ENCODE peak calls at places on chromosomes 5 and 9, in ten cellular contexts. One of them, this sample, is unnamed.
A peak's percentile ranks its signal among the peaks of the same experiment; 100 is the strongest.

GRCh38 chr9:122228906-122229837 is at the start of gene LHX6:
- DNase-seq in retinal pigment epithelial cell: no peak
- DNase-seq in Panc1: no peak
- DNase-seq in astrocyte of the spinal cord: peak; percentile 22
- DNase-seq in choroid plexus epithelial cell: no peak
- DNase-seq in IMR-90: peak; percentile 47
- DNase-seq in astrocyte of the cerebellum: no peak
- DNase-seq in sigmoid colon: no peak
- DNase-seq in HepG2: no peak
- DNase-seq in endothelial cell: no peak
- DNase-seq in this sample: no peak

GRCh38 chr9:109248133-109248581 is 72.7 kb downstream of the EPB41L4B start:
- DNase-seq in retinal pigment epithelial cell: no peak
- DNase-seq in Panc1: no peak
- DNase-seq in astrocyte of the spinal cord: no peak
- DNase-seq in choroid plexus epithelial cell: peak; percentile 27
- DNase-seq in IMR-90: peak; percentile 57
- DNase-seq in astrocyte of the cerebellum: no peak
- DNase-seq in sigmoid colon: no peak
- DNase-seq in HepG2: peak; percentile 79
- DNase-seq in endothelial cell: no peak
- DNase-seq in this sample: no peak

GRCh38 chr5:176784218-176785165 is 25.9 kb upstream of the UNC5A start:
- DNase-seq in retinal pigment epithelial cell: peak; percentile 39
- DNase-seq in Panc1: peak; percentile 35
- DNase-seq in astrocyte of the spinal cord: peak; percentile 66
- DNase-seq in choroid plexus epithelial cell: peak; percentile 88
- DNase-seq in IMR-90: peak; percentile 78
- DNase-seq in astrocyte of the cerebellum: peak; percentile 15
- DNase-seq in sigmoid colon: peak; percentile 39
- DNase-seq in HepG2: peak; percentile 15
- DNase-seq in endothelial cell: no peak
- DNase-seq in this sample: peak; percentile 59

GRCh38 chr9:112112519-112112918 is 62.6 kb downstream of the SUSD1 start:
- DNase-seq in retinal pigment epithelial cell: peak; percentile 51
- DNase-seq in Panc1: no peak
- DNase-seq in astrocyte of the spinal cord: peak; percentile 90
- DNase-seq in choroid plexus epithelial cell: peak; percentile 78
- DNase-seq in IMR-90: peak; percentile 92
- DNase-seq in astrocyte of the cerebellum: peak; percentile 57
- DNase-seq in sigmoid colon: no peak
- DNase-seq in HepG2: no peak
- DNase-seq in endothelial cell: no peak
- DNase-seq in this sample: no peak

GRCh38 chr9:95373069-95373681 is 55.7 kb upstream of the FANCC start:
- DNase-seq in retinal pigment epithelial cell: no peak
- DNase-seq in Panc1: no peak
- DNase-seq in astrocyte of the spinal cord: no peak
- DNase-seq in choroid plexus epithelial cell: no peak
- DNase-seq in IMR-90: no peak
- DNase-seq in astrocyte of the cerebellum: no peak
- DNase-seq in sigmoid colon: no peak
- DNase-seq in HepG2: no peak
- DNase-seq in endothelial cell: no peak
- DNase-seq in this sample: no peak

GRCh38 chr9:113566011-113566711 is 102.6 kb downstream of the RGS3 start:
- DNase-seq in retinal pigment epithelial cell: no peak
- DNase-seq in Panc1: no peak
- DNase-seq in astrocyte of the spinal cord: no peak
- DNase-seq in choroid plexus epithelial cell: no peak
- DNase-seq in IMR-90: no peak
- DNase-seq in astrocyte of the cerebellum: no peak
- DNase-seq in sigmoid colon: peak; percentile 64
- DNase-seq in HepG2: no peak
- DNase-seq in endothelial cell: no peak
- DNase-seq in this sample: no peak

GRCh38 chr9:2126331-2126789 is 111.2 kb downstream of the SMARCA2 start:
- DNase-seq in retinal pigment epithelial cell: no peak
- DNase-seq in Panc1: no peak
- DNase-seq in astrocyte of the spinal cord: peak; percentile 23
- DNase-seq in choroid plexus epithelial cell: no peak
- DNase-seq in IMR-90: peak; percentile 9
- DNase-seq in astrocyte of the cerebellum: no peak
- DNase-seq in sigmoid colon: peak; percentile 73
- DNase-seq in HepG2: no peak
- DNase-seq in endothelial cell: no peak
- DNase-seq in this sample: no peak

GRCh38 chr5:163914911-163915310 is 409.5 kb downstream of the MAT2B start:
- DNase-seq in retinal pigment epithelial cell: no peak
- DNase-seq in Panc1: no peak
- DNase-seq in astrocyte of the spinal cord: no peak
- DNase-seq in choroid plexus epithelial cell: no peak
- DNase-seq in IMR-90: no peak
- DNase-seq in astrocyte of the cerebellum: no peak
- DNase-seq in sigmoid colon: no peak
- DNase-seq in HepG2: no peak
- DNase-seq in endothelial cell: no peak
- DNase-seq in this sample: no peak

GRCh38 chr5:1834022-1834551 is 32.9 kb downstream of the NDUFS6 start:
- DNase-seq in retinal pigment epithelial cell: no peak
- DNase-seq in Panc1: no peak
- DNase-seq in astrocyte of the spinal cord: no peak
- DNase-seq in choroid plexus epithelial cell: no peak
- DNase-seq in IMR-90: no peak
- DNase-seq in astrocyte of the cerebellum: no peak
- DNase-seq in sigmoid colon: no peak
- DNase-seq in HepG2: no peak
- DNase-seq in endothelial cell: no peak
- DNase-seq in this sample: peak; percentile 94

GRCh38 chr9:108842610-108843295 is 13.0 kb downstream of the ACTL7B start:
- DNase-seq in retinal pigment epithelial cell: no peak
- DNase-seq in Panc1: no peak
- DNase-seq in astrocyte of the spinal cord: no peak
- DNase-seq in choroid plexus epithelial cell: no peak
- DNase-seq in IMR-90: no peak
- DNase-seq in astrocyte of the cerebellum: no peak
- DNase-seq in sigmoid colon: no peak
- DNase-seq in HepG2: no peak
- DNase-seq in endothelial cell: peak; percentile 17
- DNase-seq in this sample: no peak

GRCh38 chr5:78359831-78360673 is at the start of gene SCAMP1:
- DNase-seq in retinal pigment epithelial cell: peak; percentile 70
- DNase-seq in Panc1: peak; percentile 79
- DNase-seq in astrocyte of the spinal cord: peak; percentile 95
- DNase-seq in choroid plexus epithelial cell: peak; percentile 95
- DNase-seq in IMR-90: peak; percentile 92
- DNase-seq in astrocyte of the cerebellum: peak; percentile 76
- DNase-seq in sigmoid colon: peak; percentile 95
- DNase-seq in HepG2: peak; percentile 77
- DNase-seq in endothelial cell: peak; percentile 99
- DNase-seq in this sample: peak; percentile 94
- TF ChIP-seq CTCF in retinal pigment epithelial cell: no peak
- TF ChIP-seq CTCF in Panc1: peak; percentile 34
- TF ChIP-seq CTCF in astrocyte of the spinal cord: peak; percentile 10
- TF ChIP-seq CTCF in choroid plexus epithelial cell: no peak
- TF ChIP-seq CTCF in IMR-90: peak; percentile 38
- TF ChIP-seq CTCF in astrocyte of the cerebellum: peak; percentile 19
- TF ChIP-seq CTCF in sigmoid colon: peak; percentile 52
- TF ChIP-seq CTCF in HepG2: peak; percentile 51
- TF ChIP-seq CTCF in endothelial cell: no peak
- TF ChIP-seq CTCF in this sample: peak; percentile 56

DNA sequence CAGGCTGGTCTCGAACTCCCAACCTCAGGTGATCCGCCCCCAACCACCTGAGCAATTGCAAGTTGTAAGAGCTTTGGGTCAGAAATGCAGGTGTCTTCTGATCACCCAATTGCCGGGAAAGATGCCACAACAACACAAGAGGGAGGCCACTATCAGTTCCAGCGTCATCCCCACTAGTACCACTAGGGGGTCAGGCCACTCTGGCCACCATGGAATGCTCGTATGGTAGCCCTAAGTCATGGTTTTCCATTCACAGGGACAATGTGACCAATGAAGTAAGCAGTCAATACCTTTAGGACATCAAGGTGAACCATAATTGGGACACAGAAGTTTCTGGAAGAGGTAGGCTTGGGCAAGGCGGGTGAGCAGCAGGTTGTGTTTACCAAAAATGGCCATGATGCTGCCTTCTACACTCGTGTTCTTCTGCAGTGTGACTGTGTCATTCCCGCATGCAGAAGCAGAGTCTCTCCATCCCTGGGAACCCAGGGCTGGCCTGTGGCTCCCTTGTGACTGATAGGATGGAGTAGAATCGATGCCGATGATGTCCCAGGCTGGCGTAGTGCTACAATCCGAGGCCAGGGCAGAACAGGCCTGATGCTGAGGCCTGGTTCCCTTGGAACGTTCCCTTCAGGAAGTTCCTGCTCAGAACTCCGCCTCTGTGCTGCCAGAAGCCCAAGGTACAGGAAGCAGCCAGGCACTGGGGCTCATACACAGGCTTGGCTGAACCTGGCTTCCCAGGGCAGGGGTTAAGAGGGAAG is 42.2 kb upstream of the ANKRD33B start:
- DNase-seq in retinal pigment epithelial cell: no peak
- DNase-seq in Panc1: no peak
- DNase-seq in astrocyte of the spinal cord: no peak
- DNase-seq in choroid plexus epithelial cell: no peak
- DNase-seq in IMR-90: no peak
- DNase-seq in astrocyte of the cerebellum: no peak
- DNase-seq in sigmoid colon: no peak
- DNase-seq in HepG2: no peak
- DNase-seq in endothelial cell: no peak
- DNase-seq in this sample: peak; percentile 52
- TF ChIP-seq CTCF in retinal pigment epithelial cell: peak; percentile 52
- TF ChIP-seq CTCF in Panc1: no peak
- TF ChIP-seq CTCF in astrocyte of the spinal cord: peak; percentile 51
- TF ChIP-seq CTCF in choroid plexus epithelial cell: peak; percentile 50
- TF ChIP-seq CTCF in IMR-90: peak; percentile 11
- TF ChIP-seq CTCF in astrocyte of the cerebellum: peak; percentile 43
- TF ChIP-seq CTCF in sigmoid colon: no peak
- TF ChIP-seq CTCF in HepG2: peak; percentile 13
- TF ChIP-seq CTCF in endothelial cell: peak; percentile 54
- TF ChIP-seq CTCF in this sample: peak; percentile 56

DNA sequence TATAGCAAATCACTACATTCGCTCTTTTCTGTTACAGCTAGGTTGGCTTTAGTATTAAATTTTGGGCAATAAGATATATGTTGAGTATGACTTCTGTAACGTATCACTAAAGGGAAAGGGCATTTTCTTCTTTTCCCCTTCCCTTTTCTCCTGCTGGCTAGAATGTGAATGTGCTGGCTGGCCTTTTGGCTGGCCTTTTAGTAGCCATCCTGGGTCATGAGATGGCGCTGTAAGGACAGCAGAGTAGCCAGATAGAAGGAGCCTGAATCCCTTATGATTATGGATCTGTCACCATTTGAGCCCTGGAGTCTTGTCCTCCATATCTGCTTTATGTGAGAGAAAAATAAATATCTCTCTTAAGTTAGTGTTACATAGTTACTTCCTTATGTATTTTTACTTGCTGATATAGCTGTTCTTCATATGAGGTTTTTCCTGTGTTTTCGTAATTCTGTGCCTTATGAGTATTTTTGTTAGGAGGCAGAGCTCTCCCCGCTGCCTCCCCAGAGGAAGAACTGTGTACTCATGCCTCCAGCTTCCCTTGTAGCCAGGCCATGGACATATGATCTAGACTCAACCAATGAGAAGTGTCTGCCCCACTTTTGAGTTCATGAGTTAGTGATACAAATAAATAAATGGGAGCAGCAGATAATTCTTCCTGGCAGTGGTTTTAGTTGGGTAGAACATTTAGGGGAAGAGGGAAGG is 65.9 kb downstream of the NDUFAF2 start:
- DNase-seq in retinal pigment epithelial cell: no peak
- DNase-seq in Panc1: no peak
- DNase-seq in astrocyte of the spinal cord: no peak
- DNase-seq in choroid plexus epithelial cell: peak; percentile 52
- DNase-seq in IMR-90: peak; percentile 13
- DNase-seq in astrocyte of the cerebellum: no peak
- DNase-seq in sigmoid colon: no peak
- DNase-seq in HepG2: peak; percentile 8
- DNase-seq in endothelial cell: peak; percentile 16
- DNase-seq in this sample: no peak
- TF ChIP-seq CTCF in retinal pigment epithelial cell: peak; percentile 39
- TF ChIP-seq CTCF in Panc1: peak; percentile 47
- TF ChIP-seq CTCF in astrocyte of the spinal cord: peak; percentile 35
- TF ChIP-seq CTCF in choroid plexus epithelial cell: peak; percentile 62
- TF ChIP-seq CTCF in IMR-90: peak; percentile 46
- TF ChIP-seq CTCF in astrocyte of the cerebellum: peak; percentile 28
- TF ChIP-seq CTCF in sigmoid colon: no peak
- TF ChIP-seq CTCF in HepG2: peak; percentile 13
- TF ChIP-seq CTCF in endothelial cell: peak; percentile 23
- TF ChIP-seq CTCF in this sample: peak; percentile 44

DNA sequence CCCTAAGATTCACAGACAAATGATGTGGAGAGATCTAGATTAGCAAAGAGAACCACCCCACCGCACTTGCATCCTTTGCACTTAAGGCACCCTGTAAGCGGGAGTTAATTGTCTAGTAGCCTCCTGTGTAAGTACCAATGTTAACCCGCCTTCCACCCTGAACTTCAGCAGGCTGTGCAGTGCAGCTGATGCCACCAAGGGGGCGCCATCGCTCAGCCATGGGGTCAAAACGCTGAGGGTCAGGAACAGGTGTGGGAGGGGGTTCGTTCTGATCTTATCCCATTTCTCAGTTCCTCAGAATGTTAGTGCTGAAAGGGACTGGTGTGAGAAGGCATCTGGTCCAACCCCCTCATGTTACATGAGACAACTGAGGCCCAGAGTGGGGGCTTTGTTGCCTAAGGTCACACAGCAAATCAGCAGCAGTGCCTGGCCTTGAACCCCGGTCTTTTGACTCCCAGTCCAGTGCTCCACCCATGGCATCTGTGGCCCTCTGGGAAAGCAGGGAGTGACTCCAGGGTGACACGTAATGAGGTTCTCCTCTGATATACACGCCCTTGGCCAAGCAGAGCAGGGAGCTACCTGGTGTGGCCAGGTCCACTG is 57.3 kb downstream of the CYFIP2 start:
- DNase-seq in retinal pigment epithelial cell: no peak
- DNase-seq in Panc1: no peak
- DNase-seq in astrocyte of the spinal cord: no peak
- DNase-seq in choroid plexus epithelial cell: no peak
- DNase-seq in IMR-90: no peak
- DNase-seq in astrocyte of the cerebellum: no peak
- DNase-seq in sigmoid colon: no peak
- DNase-seq in HepG2: no peak
- DNase-seq in endothelial cell: peak; percentile 27
- DNase-seq in this sample: no peak
- TF ChIP-seq CTCF in retinal pigment epithelial cell: peak; percentile 42
- TF ChIP-seq CTCF in Panc1: peak; percentile 27
- TF ChIP-seq CTCF in astrocyte of the spinal cord: peak; percentile 32
- TF ChIP-seq CTCF in choroid plexus epithelial cell: peak; percentile 32
- TF ChIP-seq CTCF in IMR-90: peak; percentile 17
- TF ChIP-seq CTCF in astrocyte of the cerebellum: peak; percentile 25
- TF ChIP-seq CTCF in sigmoid colon: no peak
- TF ChIP-seq CTCF in HepG2: peak; percentile 30
- TF ChIP-seq CTCF in endothelial cell: peak; percentile 51
- TF ChIP-seq CTCF in this sample: peak; percentile 59

GRCh38 chr5:321726-322251 is 275 bp downstream of the AHRR start:
- DNase-seq in retinal pigment epithelial cell: no peak
- DNase-seq in Panc1: no peak
- DNase-seq in astrocyte of the spinal cord: no peak
- DNase-seq in choroid plexus epithelial cell: no peak
- DNase-seq in IMR-90: no peak
- DNase-seq in astrocyte of the cerebellum: no peak
- DNase-seq in sigmoid colon: no peak
- DNase-seq in HepG2: no peak
- DNase-seq in endothelial cell: no peak
- DNase-seq in this sample: peak; percentile 83
- TF ChIP-seq CTCF in retinal pigment epithelial cell: no peak
- TF ChIP-seq CTCF in Panc1: no peak
- TF ChIP-seq CTCF in astrocyte of the spinal cord: no peak
- TF ChIP-seq CTCF in choroid plexus epithelial cell: no peak
- TF ChIP-seq CTCF in IMR-90: no peak
- TF ChIP-seq CTCF in astrocyte of the cerebellum: no peak
- TF ChIP-seq CTCF in sigmoid colon: no peak
- TF ChIP-seq CTCF in HepG2: no peak
- TF ChIP-seq CTCF in endothelial cell: peak; percentile 3
- TF ChIP-seq CTCF in this sample: peak; percentile 10